ENCODE peak calls at places on chromosomes 2 and 18, in eight cellular contexts. O is astrocyte of the spinal cord, E is AG10803, I is cardiac muscle cell, U is AG04449, V is mucosa of descending colon, D is cardiac fibroblast, N is heart right ventricle. P is an unnamed sample.

GRCh38 chr2:143801561-143801960 is 672.3 kb downstream of the ARHGAP15 start:
- DNase-seq in O (no peak), E (no peak), I (no peak), U (no peak), V (no peak), D (no peak), N (no peak), P (no peak)

GRCh38 chr2:55923091-55923977 is at the start of gene EFEMP1:
- DNase-seq in O (peak; percentile 62), E (peak; percentile 40), I (peak; percentile 71), U (no peak), V (peak; percentile 16), D (peak; percentile 89), N (peak; percentile 64), P (no peak)

GRCh38 chr18:13565228-13565627 is 161.1 kb downstream of the FAM210A start:
- DNase-seq in O (no peak), E (no peak), I (no peak), U (no peak), V (no peak), D (no peak), N (peak; percentile 80), P (no peak)

GRCh38 chr2:47844162-47844561 is 61.2 kb downstream of the MSH6 start:
- DNase-seq in O (no peak), E (no peak), I (no peak), U (no peak), V (no peak), D (no peak), N (no peak), P (no peak)

GRCh38 chr2:12032421-12032820 is 286.0 kb downstream of the LPIN1 start:
- DNase-seq in O (no peak), E (no peak), I (no peak), U (no peak), V (no peak), D (no peak), N (no peak), P (no peak)

GRCh38 chr2:169892951-169893350 is 65.7 kb downstream of the UBR3 start:
- DNase-seq in O (no peak), E (no peak), I (no peak), U (no peak), V (no peak), D (no peak), N (no peak), P (no peak)

GRCh38 chr2:5618271-5618670 is 73.9 kb upstream of the SOX11 start:
- DNase-seq in O (peak; percentile 22), E (no peak), I (no peak), U (no peak), V (no peak), D (no peak), N (no peak), P (no peak)

GRCh38 chr2:203062126-203062525 is 47.5 kb downstream of the NBEAL1 start:
- DNase-seq in O (no peak), E (no peak), I (no peak), U (no peak), V (no peak), D (no peak), N (no peak), P (no peak)

GRCh38 chr2:134927195-134927594 is 8.6 kb downstream of the CCNT2 start:
- DNase-seq in O (peak; percentile 42), E (peak; percentile 24), I (no peak), U (no peak), V (no peak), D (peak; percentile 22), N (no peak), P (no peak)

GRCh38 chr2:235027558-235028214 is 75.9 kb downstream of the SH3BP4 start:
- DNase-seq in O (peak; percentile 76), E (peak; percentile 84), I (no peak), U (peak; percentile 49), V (no peak), D (peak; percentile 54), N (no peak), P (peak; percentile 63)

GRCh38 chr18:55502346-55502710 is 85.7 kb downstream of the TCF4 start:
- DNase-seq in O (peak; percentile 49), E (peak; percentile 48), I (no peak), U (no peak), V (no peak), D (no peak), N (no peak), P (no peak)

GRCh38 chr2:232588680-232589585 is 38.4 kb downstream of the EIF4E2 start:
- DNase-seq in O (peak; percentile 84), E (peak; percentile 84), I (no peak), U (no peak), V (peak; percentile 79), D (peak; percentile 87), N (no peak), P (peak; percentile 77)

GRCh38 chr2:23077599-23077998 is 307.4 kb upstream of the KLHL29 start:
- DNase-seq in O (no peak), E (no peak), I (no peak), U (no peak), V (no peak), D (no peak), N (no peak), P (no peak)

GRCh38 chr2:164479460-164479859 is 141.8 kb downstream of the GRB14 start:
- DNase-seq in O (peak; percentile 60), E (peak; percentile 12), I (peak; percentile 62), U (no peak), V (peak; percentile 7), D (peak; percentile 45), N (no peak), P (no peak)

GRCh38 chr2:27509326-27509725 is 12.7 kb downstream of the GCKR start:
- DNase-seq in O (peak; percentile 42), E (peak; percentile 17), I (no peak), U (no peak), V (no peak), D (peak; percentile 52), N (no peak), P (no peak)

DNA sequence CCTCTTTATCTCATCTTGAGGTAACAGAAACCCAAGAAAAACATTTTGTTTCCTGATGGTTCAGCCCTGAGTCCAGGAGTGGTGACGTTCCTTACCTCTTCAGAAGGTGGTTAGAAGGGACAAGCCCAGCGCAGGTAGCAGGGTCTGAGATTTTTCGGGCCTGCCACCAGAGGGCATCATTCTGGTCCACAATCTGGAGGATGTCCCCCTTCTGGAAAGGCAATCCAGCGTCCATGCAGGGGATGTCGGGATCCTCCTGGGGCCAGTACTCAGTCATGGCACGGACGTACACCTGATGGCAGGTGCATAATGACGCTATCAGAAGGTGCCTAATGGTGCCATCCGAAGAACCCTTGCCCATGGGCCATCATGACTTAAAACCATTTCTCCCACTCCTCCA is 17.7 kb downstream of the MPP4 start:
- DNase-seq in O (no peak), E (no peak), I (peak; percentile 2), U (no peak), V (no peak), D (no peak), N (no peak), P (no peak)
- TF ChIP-seq CTCF in O (peak; percentile 51), E (peak; percentile 34), I (peak; percentile 48), U (peak; percentile 36), V (no peak), D (peak; percentile 65), N (peak; percentile 18), P (peak; percentile 18)

GRCh38 chr2:191314697-191315364 is 69.6 kb downstream of the MYO1B start:
- DNase-seq in O (no peak), E (no peak), I (no peak), U (no peak), V (no peak), D (no peak), N (no peak), P (no peak)
- TF ChIP-seq CTCF in O (no peak), E (no peak), I (no peak), U (no peak), V (no peak), D (no peak), N (no peak), P (no peak)

GRCh38 chr18:25923193-25923592 is 167.2 kb downstream of the SS18 start:
- DNase-seq in O (no peak), E (no peak), I (no peak), U (no peak), V (no peak), D (no peak), N (no peak), P (no peak)

GRCh38 chr18:25927830-25928229 is 162.6 kb downstream of the SS18 start:
- DNase-seq in O (no peak), E (no peak), I (no peak), U (no peak), V (no peak), D (no peak), N (no peak), P (no peak)

GRCh38 chr18:25915907-25916306 is 174.5 kb downstream of the SS18 start:
- DNase-seq in O (no peak), E (no peak), I (no peak), U (no peak), V (no peak), D (no peak), N (no peak), P (no peak)

GRCh38 chr18:25921677-25922421 is 168.6 kb downstream of the SS18 start:
- DNase-seq in O (no peak), E (peak; percentile 7), I (peak; percentile 9), U (no peak), V (peak; percentile 57), D (peak; percentile 20), N (no peak), P (no peak)
- TF ChIP-seq CTCF in O (peak; percentile 46), E (peak; percentile 55), I (peak; percentile 55), U (peak; percentile 36), V (peak; percentile 34), D (peak; percentile 49), N (peak; percentile 28), P (peak; percentile 48)

GRCh38 chr2:224039770-224040088 is 643 bp upstream of the SERPINE2 start:
- DNase-seq in O (no peak), E (no peak), I (peak; percentile 46), U (no peak), V (no peak), D (no peak), N (no peak), P (no peak)

GRCh38 chr2:224038049-224038829 is 847 bp downstream of the SERPINE2 start:
- DNase-seq in O (peak; percentile 43), E (no peak), I (peak; percentile 71), U (no peak), V (peak; percentile 35), D (peak; percentile 49), N (peak; percentile 34), P (no peak)

GRCh38 chr2:224038830-224039079 is 331 bp downstream of the SERPINE2 start:
- DNase-seq in O (no peak), E (no peak), I (no peak), U (no peak), V (no peak), D (no peak), N (no peak), P (no peak)

GRCh38 chr2:224040753-224041152 is 1.7 kb upstream of the SERPINE2 start:
- DNase-seq in O (no peak), E (no peak), I (no peak), U (no peak), V (no peak), D (no peak), N (no peak), P (no peak)

DNA sequence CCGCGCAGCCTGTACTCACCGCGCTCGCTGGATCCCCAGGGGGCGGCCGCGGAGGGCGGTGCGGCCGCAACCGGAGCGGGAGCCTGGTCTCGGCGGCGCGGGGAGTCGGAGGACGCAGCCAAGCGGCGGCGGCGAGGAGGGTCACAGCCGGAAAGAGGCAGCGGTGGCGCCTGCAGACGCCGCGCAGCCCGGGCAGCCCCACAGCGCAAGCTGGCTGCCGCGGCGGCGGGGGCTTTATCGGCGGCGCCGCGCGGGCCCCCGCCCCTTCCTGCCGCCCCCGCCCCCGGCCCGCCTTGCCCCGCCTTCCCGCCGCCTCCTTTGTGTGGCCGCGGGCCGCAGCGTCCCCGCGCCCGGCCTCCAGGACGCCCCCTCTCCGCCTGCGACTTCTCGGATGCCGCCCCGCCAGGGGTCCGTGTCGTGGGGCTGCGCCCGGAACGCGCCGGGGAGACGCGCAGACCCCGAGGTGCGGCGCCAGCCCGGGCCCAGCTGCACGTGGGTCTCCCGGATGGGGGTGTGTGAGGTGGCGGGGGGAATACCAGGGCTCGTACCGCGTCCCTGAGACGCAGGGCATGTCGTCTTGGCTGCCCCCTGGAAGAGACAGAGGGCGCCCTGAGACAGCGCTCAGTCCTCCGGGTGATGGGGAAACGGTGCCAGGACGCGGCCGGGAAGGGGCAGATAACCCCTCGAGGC is at the start of gene SERPINE2:
- DNase-seq in O (peak; percentile 69), E (peak; percentile 79), I (peak; percentile 79), U (no peak), V (peak; percentile 59), D (peak; percentile 67), N (peak; percentile 57), P (peak; percentile 43)
- TF ChIP-seq CTCF in O (peak; percentile 53), E (peak; percentile 57), I (peak; percentile 44), U (peak; percentile 70), V (no peak), D (peak; percentile 57), N (peak; percentile 29), P (peak; percentile 64)